ENCODE peak calls at places on chromosomes 4 and X, in five cellular contexts. D, Z, A, X and T are unnamed samples.

GRCh38 chrX:136291824-136292223 is 8.9 kb upstream of the ADGRG4 start:
- DNase-seq in Z (no peak), D (no peak), A (no peak), X (no peak), T (no peak)

GRCh38 chr4:188986271-188986689 is 847.0 kb downstream of the TRIML1 start:
- DNase-seq in A (no peak), X (no peak), Z (no peak), D (no peak), T (no peak)

GRCh38 chr4:157634057-157634456 is 413.5 kb downstream of the GRIA2 start:
- DNase-seq in Z (no peak), D (no peak), A (no peak), X (no peak), T (no peak)

GRCh38 chrX:24550166-24550565 is 85.1 kb downstream of the PDK3 start:
- DNase-seq in X (no peak), D (no peak), A (no peak), Z (no peak), T (no peak)

GRCh38 chrX:1423215-1423614 is 29.5 kb downstream of the ASMTL start:
- DNase-seq in X (no peak), Z (no peak), D (peak), A (no peak), T (no peak)

GRCh38 chr4:130712038-130712437 is 1616.1 kb downstream of the C4orf33 start:
- DNase-seq in D (no peak), A (no peak), Z (no peak), X (no peak), T (no peak)

GRCh38 chrX:132648870-132649269 is 160.0 kb upstream of the MBNL3 start:
- DNase-seq in X (no peak), D (no peak), Z (no peak), A (no peak), T (no peak)

GRCh38 chr4:147924604-147925412 is 192.9 kb downstream of the ARHGAP10 start:
- DNase-seq in D (peak), X (no peak), Z (no peak), A (no peak), T (peak)

GRCh38 chr4:7172508-7172907 is 19.8 kb upstream of the SORCS2 start:
- DNase-seq in Z (no peak), A (no peak), D (no peak), X (peak), T (no peak)

GRCh38 chr4:181661090-181661489 is 582.1 kb upstream of the TENM3 start:
- DNase-seq in Z (no peak), A (no peak), D (no peak), X (no peak), T (no peak)

GRCh38 chr4:139740531-139741041 is 75.0 kb downstream of the MGST2 start:
- DNase-seq in D (peak), A (peak), Z (no peak), X (peak), T (no peak)
- TF ChIP-seq CTCF in D (peak), A (peak), Z (no peak), X (no peak), T (no peak)

GRCh38 chrX:37995428-37995827 is 10.9 kb upstream of the SYTL5 start:
- DNase-seq in D (no peak), A (no peak), X (no peak), Z (no peak), T (no peak)
- TF ChIP-seq CTCF in D (no peak), A (no peak), X (no peak), Z (no peak), T (no peak)

DNA sequence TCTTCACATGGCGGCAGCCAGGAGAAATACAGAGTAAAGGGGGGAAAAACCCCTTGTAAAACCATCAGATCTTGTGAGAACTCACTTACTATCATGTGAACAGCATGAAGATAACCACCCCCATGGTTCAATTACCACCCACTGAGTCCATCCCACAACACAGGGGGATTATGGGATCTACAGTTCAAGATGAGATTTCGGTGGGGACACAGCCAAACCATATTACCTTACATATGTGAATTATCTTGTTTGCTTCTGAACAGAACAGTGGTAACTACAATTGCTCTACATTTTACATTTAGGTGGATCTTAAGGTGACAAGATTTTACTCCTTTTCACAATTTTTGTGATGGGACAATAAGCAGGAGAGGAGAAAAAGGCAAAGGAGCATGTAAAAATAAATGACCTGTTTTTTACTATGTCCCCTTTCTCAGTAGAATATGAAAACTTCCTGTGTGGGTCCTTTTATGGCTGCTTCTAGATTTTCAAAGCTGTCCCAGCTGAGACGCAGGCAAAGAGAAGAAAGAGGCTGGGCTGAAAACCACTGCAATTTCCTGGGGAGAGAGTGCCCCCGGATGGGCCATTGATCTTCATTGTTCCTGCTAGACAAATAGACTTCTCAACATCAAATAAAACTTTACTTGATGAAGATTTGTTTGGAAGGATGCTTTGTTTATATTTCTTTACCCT is 45.9 kb upstream of the PGM2 start:
- DNase-seq in A (no peak), X (no peak), Z (no peak), D (no peak), T (no peak)
- TF ChIP-seq CTCF in A (no peak), X (no peak), Z (no peak), D (no peak), T (no peak)

GRCh38 chrX:46715521-46715920 is 43.4 kb downstream of the SLC9A7 start:
- DNase-seq in X (no peak), Z (no peak), D (no peak), A (no peak), T (no peak)
- TF ChIP-seq CTCF in X (no peak), Z (no peak), D (no peak), A (no peak), T (no peak)

DNA sequence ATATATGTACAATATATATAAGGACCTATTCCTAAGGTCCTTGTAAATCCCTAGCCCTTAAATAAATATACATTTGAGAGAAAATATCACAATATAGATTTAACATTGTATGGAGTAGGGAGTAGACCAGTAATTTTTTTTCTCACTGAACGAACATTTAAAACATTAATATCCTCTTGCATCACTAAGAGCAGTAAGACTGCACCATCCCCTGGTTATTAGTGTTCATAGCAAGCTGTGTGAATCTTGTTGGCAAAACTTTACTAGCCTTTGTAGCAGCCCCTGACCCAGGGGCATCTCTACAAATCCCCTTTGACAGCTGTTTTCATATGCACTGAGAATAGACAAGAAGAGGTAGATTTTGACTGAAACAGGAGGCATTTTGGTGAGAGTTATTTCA is 146.5 kb downstream of the IL1RAPL2 start:
- DNase-seq in D (no peak), A (no peak), Z (no peak), X (no peak), T (no peak)
- TF ChIP-seq CTCF in D (no peak), A (no peak), Z (no peak), X (no peak), T (no peak)

GRCh38 chr4:815464-816146 is 10.3 kb downstream of the CPLX1 start:
- DNase-seq in X (no peak), D (no peak), A (no peak), Z (no peak), T (no peak)

GRCh38 chr4:814312-814850 is 11.5 kb downstream of the CPLX1 start:
- DNase-seq in Z (no peak), X (no peak), D (no peak), A (peak), T (no peak)

GRCh38 chr4:808860-809570 is 16.9 kb downstream of the CPLX1 start:
- DNase-seq in X (no peak), Z (no peak), A (peak), D (no peak), T (no peak)

GRCh38 chr4:818106-818921 is 7.6 kb downstream of the CPLX1 start:
- DNase-seq in Z (no peak), D (no peak), X (no peak), A (peak), T (no peak)

DNA sequence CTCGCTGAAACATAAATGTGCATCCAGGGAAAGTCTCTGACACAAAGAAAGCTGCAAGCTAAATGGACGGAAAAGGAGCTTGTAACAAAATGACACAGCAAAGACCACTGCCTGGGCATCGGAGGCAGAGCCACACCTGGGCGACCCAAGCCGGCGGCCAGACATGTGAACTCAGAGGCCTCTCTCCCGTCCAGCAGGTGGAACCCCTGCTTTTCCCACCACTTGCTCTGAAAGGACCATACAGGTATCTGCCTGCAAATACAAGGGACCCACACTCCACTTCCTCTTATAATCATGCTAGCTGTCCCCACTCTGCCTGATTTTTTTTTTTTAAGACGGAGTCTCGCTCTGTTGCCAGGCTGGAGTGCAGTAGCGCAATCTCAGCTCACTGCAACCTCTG is 12.0 kb downstream of the CPLX1 start:
- DNase-seq in X (no peak), A (no peak), Z (no peak), D (no peak), T (no peak)
- TF ChIP-seq CTCF in X (no peak), A (no peak), Z (peak), D (no peak), T (no peak)

DNA sequence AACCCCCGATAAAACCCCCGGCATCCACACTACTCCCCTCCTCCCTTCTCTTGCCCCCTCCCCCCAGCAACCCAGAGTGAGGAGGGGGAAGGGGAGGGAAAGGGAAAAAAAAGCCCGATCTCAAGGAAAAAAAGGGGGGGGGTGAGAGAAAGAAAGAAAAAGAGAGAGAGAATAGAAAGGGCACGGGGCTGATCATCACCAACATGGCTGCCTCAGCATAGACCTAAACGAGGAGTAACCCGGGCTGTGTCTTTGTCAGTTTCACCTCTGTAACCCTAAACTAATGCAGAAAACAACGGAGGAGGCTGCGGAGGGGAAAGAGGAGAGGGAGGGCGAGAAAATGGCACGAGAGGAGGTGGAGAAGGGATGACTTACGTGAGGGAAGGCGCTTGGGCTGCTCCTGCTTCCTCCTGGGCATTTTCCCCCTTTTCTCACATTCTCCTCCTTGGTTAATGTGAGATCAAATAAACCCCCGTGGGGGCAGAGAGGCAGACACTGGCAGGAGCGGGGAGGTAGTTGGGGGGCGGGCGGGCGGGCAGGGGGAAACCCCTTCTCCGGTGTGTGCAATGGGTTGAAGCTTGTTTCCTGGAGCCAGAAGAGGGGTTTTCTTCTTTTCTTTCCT is 522 bp downstream of the ZNF827 start:
- DNase-seq in A (no peak), D (peak), X (no peak), Z (no peak), T (no peak)
- TF ChIP-seq CTCF in A (no peak), D (no peak), X (no peak), Z (no peak), T (no peak)

GRCh38 chr4:82050806-82051205 is 323.0 kb downstream of the HNRNPD start:
- DNase-seq in D (no peak), Z (no peak), X (no peak), A (no peak), T (no peak)

GRCh38 chr4:82045267-82045666 is 328.5 kb downstream of the HNRNPD start:
- DNase-seq in A (no peak), X (no peak), D (no peak), Z (no peak), T (no peak)

GRCh38 chr4:82047731-82048130 is 326.1 kb downstream of the HNRNPD start:
- DNase-seq in X (no peak), D (no peak), A (no peak), Z (no peak), T (no peak)

GRCh38 chr4:82046796-82047195 is 327.0 kb downstream of the HNRNPD start:
- DNase-seq in A (no peak), Z (no peak), D (no peak), X (no peak), T (no peak)

GRCh38 chr4:82049294-82049693 is 324.5 kb downstream of the HNRNPD start:
- DNase-seq in X (no peak), A (no peak), Z (no peak), D (no peak), T (no peak)
- TF ChIP-seq CTCF in X (no peak), A (no peak), Z (no peak), D (no peak), T (no peak)